ENCODE peak calls at places on chromosome 1, in five cellular contexts. One of them, this sample, is unnamed.

GRCh38 chr1:201593200-201593828 is 54.4 kb downstream of the NAV1 start:
- DNase-seq in SJCRH30: peak
- DNase-seq in activated CD4-positive, alpha-beta T cell treated with anti-CD3 and anti-CD28 coated beads, Interleukin-2, amount 50 U/mL, for 48 hours: no peak
- DNase-seq in H7: no peak
- DNase-seq in cardiac fibroblast: peak
- DNase-seq in this sample: peak

GRCh38 chr1:190320952-190321351 is 156.7 kb downstream of the BRINP3 start:
- DNase-seq in SJCRH30: peak
- DNase-seq in activated CD4-positive, alpha-beta T cell treated with anti-CD3 and anti-CD28 coated beads, Interleukin-2, amount 50 U/mL, for 48 hours: no peak
- DNase-seq in H7: no peak
- DNase-seq in cardiac fibroblast: peak
- DNase-seq in this sample: peak

GRCh38 chr1:225427249-225428065 is at the start of gene LBR:
- DNase-seq in SJCRH30: peak
- DNase-seq in activated CD4-positive, alpha-beta T cell treated with anti-CD3 and anti-CD28 coated beads, Interleukin-2, amount 50 U/mL, for 48 hours: peak
- DNase-seq in H7: peak
- DNase-seq in cardiac fibroblast: peak
- DNase-seq in this sample: no peak

GRCh38 chr1:156281281-156282142 is 1.1 kb downstream of the SMG5 start:
- DNase-seq in SJCRH30: peak
- DNase-seq in activated CD4-positive, alpha-beta T cell treated with anti-CD3 and anti-CD28 coated beads, Interleukin-2, amount 50 U/mL, for 48 hours: peak
- DNase-seq in H7: peak
- DNase-seq in cardiac fibroblast: peak
- DNase-seq in this sample: peak

GRCh38 chr1:178143730-178144343 is 49.9 kb downstream of the RASAL2 start:
- DNase-seq in SJCRH30: no peak
- DNase-seq in activated CD4-positive, alpha-beta T cell treated with anti-CD3 and anti-CD28 coated beads, Interleukin-2, amount 50 U/mL, for 48 hours: no peak
- DNase-seq in H7: no peak
- DNase-seq in cardiac fibroblast: no peak
- DNase-seq in this sample: no peak

GRCh38 chr1:225440380-225440957 is 12.6 kb upstream of the LBR start:
- DNase-seq in SJCRH30: no peak
- DNase-seq in activated CD4-positive, alpha-beta T cell treated with anti-CD3 and anti-CD28 coated beads, Interleukin-2, amount 50 U/mL, for 48 hours: no peak
- DNase-seq in H7: no peak
- DNase-seq in cardiac fibroblast: no peak
- DNase-seq in this sample: no peak

GRCh38 chr1:223711173-223711572 is 1.2 kb upstream of the CAPN2 start:
- DNase-seq in SJCRH30: no peak
- DNase-seq in activated CD4-positive, alpha-beta T cell treated with anti-CD3 and anti-CD28 coated beads, Interleukin-2, amount 50 U/mL, for 48 hours: no peak
- DNase-seq in H7: no peak
- DNase-seq in cardiac fibroblast: peak
- DNase-seq in this sample: no peak

GRCh38 chr1:53575141-53575947 is 116.1 kb downstream of the DMRTB1 start:
- DNase-seq in SJCRH30: no peak
- DNase-seq in activated CD4-positive, alpha-beta T cell treated with anti-CD3 and anti-CD28 coated beads, Interleukin-2, amount 50 U/mL, for 48 hours: no peak
- DNase-seq in H7: no peak
- DNase-seq in cardiac fibroblast: no peak
- DNase-seq in this sample: no peak

GRCh38 chr1:1306661-1307260 is 969 bp downstream of the ACAP3 start:
- DNase-seq in SJCRH30: no peak
- DNase-seq in activated CD4-positive, alpha-beta T cell treated with anti-CD3 and anti-CD28 coated beads, Interleukin-2, amount 50 U/mL, for 48 hours: no peak
- DNase-seq in H7: no peak
- DNase-seq in cardiac fibroblast: no peak
- DNase-seq in this sample: no peak

This sample was measured in Caki2.